ENCODE peak calls at places on chromosomes 16 and 17, in seven cellular contexts. One of them, this sample, is unnamed.
A peak's percentile ranks its signal among the peaks of the same experiment; 100 is the strongest.

GRCh38 chr16:66278604-66279262 is 87.8 kb upstream of the CDH5 start:
- DNase-seq in H1: no peak
- DNase-seq in H9: peak; percentile 49
- DNase-seq in trophoblast cell: peak; percentile 87
- DNase-seq in mesenchymal stem cell: no peak
- DNase-seq in IMR-90: no peak
- DNase-seq in neuronal stem cell: no peak
- DNase-seq in this sample: peak; percentile 75

GRCh38 chr17:6413073-6413472 is 21.8 kb downstream of the AIPL1 start:
- DNase-seq in H9: no peak
- DNase-seq in trophoblast cell: peak; percentile 50
- DNase-seq in IMR-90: peak; percentile 40
- DNase-seq in neuronal stem cell: no peak
- DNase-seq in H1: no peak
- DNase-seq in mesenchymal stem cell: peak; percentile 68
- DNase-seq in this sample: peak; percentile 61

GRCh38 chr16:78988361-78988992 is 612.1 kb downstream of the MAF start:
- DNase-seq in neuronal stem cell: no peak
- DNase-seq in IMR-90: no peak
- DNase-seq in trophoblast cell: no peak
- DNase-seq in H9: peak; percentile 58
- DNase-seq in mesenchymal stem cell: no peak
- DNase-seq in H1: no peak
- DNase-seq in this sample: peak; percentile 67

GRCh38 chr17:32523827-32524552 is 37.2 kb downstream of the CDK5R1 start:
- DNase-seq in mesenchymal stem cell: no peak
- DNase-seq in trophoblast cell: no peak
- DNase-seq in IMR-90: no peak
- DNase-seq in H9: no peak
- DNase-seq in neuronal stem cell: no peak
- DNase-seq in H1: no peak
- DNase-seq in this sample: no peak

GRCh38 chr16:31869511-31870201 is 4.0 kb upstream of the ZNF267 start:
- DNase-seq in trophoblast cell: peak; percentile 51
- DNase-seq in IMR-90: peak; percentile 92
- DNase-seq in neuronal stem cell: no peak
- DNase-seq in H1: no peak
- DNase-seq in H9: peak; percentile 31
- DNase-seq in mesenchymal stem cell: peak; percentile 84
- DNase-seq in this sample: peak; percentile 24

GRCh38 chr17:64736804-64737492 is 74.8 kb upstream of the SMURF2 start:
- DNase-seq in H9: peak; percentile 57
- DNase-seq in trophoblast cell: peak; percentile 54
- DNase-seq in mesenchymal stem cell: peak; percentile 76
- DNase-seq in H1: no peak
- DNase-seq in IMR-90: peak; percentile 72
- DNase-seq in neuronal stem cell: no peak
- DNase-seq in this sample: peak; percentile 59

GRCh38 chr17:76935331-76935730 is 67.1 kb downstream of the MGAT5B start:
- DNase-seq in neuronal stem cell: no peak
- DNase-seq in H1: no peak
- DNase-seq in IMR-90: peak; percentile 60
- DNase-seq in H9: no peak
- DNase-seq in mesenchymal stem cell: peak; percentile 51
- DNase-seq in trophoblast cell: no peak
- DNase-seq in this sample: no peak

GRCh38 chr17:34437188-34437587 is 74.2 kb upstream of the CCL1 start:
- DNase-seq in mesenchymal stem cell: no peak
- DNase-seq in IMR-90: no peak
- DNase-seq in neuronal stem cell: no peak
- DNase-seq in trophoblast cell: no peak
- DNase-seq in H1: no peak
- DNase-seq in H9: no peak
- DNase-seq in this sample: no peak

GRCh38 chr16:25007284-25007984 is 7.7 kb downstream of the ARHGAP17 start:
- DNase-seq in neuronal stem cell: no peak
- DNase-seq in H1: no peak
- DNase-seq in IMR-90: peak; percentile 89
- DNase-seq in trophoblast cell: peak; percentile 73
- DNase-seq in H9: no peak
- DNase-seq in mesenchymal stem cell: no peak
- DNase-seq in this sample: no peak

GRCh38 chr16:29820271-29820701 is at the start of gene MVP:
- DNase-seq in H9: no peak
- DNase-seq in mesenchymal stem cell: peak; percentile 72
- DNase-seq in trophoblast cell: peak; percentile 71
- DNase-seq in neuronal stem cell: no peak
- DNase-seq in H1: no peak
- DNase-seq in IMR-90: peak; percentile 57
- DNase-seq in this sample: no peak

GRCh38 chr16:11139624-11140375 is 116.2 kb downstream of the SOCS1 start:
- DNase-seq in trophoblast cell: no peak
- DNase-seq in H1: no peak
- DNase-seq in neuronal stem cell: no peak
- DNase-seq in H9: peak; percentile 15
- DNase-seq in mesenchymal stem cell: no peak
- DNase-seq in IMR-90: no peak
- DNase-seq in this sample: peak; percentile 72

GRCh38 chr16:66717112-66717675 is 20.7 kb upstream of the CMTM4 start:
- DNase-seq in IMR-90: peak; percentile 88
- DNase-seq in H9: peak; percentile 78
- DNase-seq in trophoblast cell: peak; percentile 81
- DNase-seq in neuronal stem cell: no peak
- DNase-seq in mesenchymal stem cell: peak; percentile 49
- DNase-seq in H1: no peak
- DNase-seq in this sample: peak; percentile 83

GRCh38 chr17:64706224-64707076 is 44.3 kb upstream of the SMURF2 start:
- DNase-seq in IMR-90: no peak
- DNase-seq in mesenchymal stem cell: peak; percentile 86
- DNase-seq in trophoblast cell: peak; percentile 26
- DNase-seq in H1: no peak
- DNase-seq in neuronal stem cell: no peak
- DNase-seq in H9: no peak
- DNase-seq in this sample: peak; percentile 19

DNA sequence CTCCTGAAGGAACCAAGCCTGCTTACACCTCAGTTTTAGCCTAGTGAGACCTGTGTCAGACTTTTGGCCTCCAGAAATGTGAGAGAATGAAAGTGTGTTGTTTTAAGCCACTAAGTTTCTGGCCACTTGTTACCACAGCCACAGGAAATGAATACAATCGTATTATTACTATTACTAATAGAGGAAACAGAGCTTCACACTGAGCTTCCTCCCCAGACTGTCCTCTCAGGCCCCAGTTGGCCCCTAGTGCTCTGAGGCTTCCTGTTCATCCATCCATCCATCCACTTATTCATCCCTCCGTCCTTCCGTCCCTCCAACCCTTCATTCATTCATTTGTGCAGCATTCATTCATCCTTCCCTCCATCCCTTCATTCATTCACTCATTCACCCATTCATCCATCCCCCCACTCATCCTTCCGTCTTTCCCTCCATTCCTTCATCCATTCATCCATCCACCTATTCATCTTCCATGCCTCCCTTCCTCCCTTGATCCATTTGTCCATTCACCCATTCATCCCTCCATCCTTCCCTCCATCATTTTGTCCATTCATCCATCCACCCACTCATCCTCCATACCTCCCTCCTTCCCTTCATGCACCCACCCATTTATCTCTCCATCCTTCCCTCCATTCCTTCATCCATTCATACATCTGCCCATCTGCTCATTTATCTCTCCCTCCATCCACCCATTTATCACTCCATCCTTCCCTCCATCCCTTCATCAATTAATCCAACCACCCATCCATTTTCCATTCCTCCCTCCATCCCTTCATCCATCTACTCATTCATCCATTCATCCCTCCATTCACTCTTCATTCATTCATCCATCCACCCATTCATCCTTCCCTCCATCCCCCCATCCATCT is 95.0 kb downstream of the FOXL1 start:
- DNase-seq in trophoblast cell: no peak
- DNase-seq in H9: no peak
- DNase-seq in neuronal stem cell: no peak
- DNase-seq in IMR-90: no peak
- DNase-seq in mesenchymal stem cell: no peak
- DNase-seq in H1: no peak
- DNase-seq in this sample: no peak
- H4K8ac ChIP-seq in trophoblast cell: no peak overlapping the region
- H4K8ac ChIP-seq in H9: no peak overlapping the region
- H4K8ac ChIP-seq in neuronal stem cell: no peak overlapping the region
- H4K8ac ChIP-seq in IMR-90: no peak overlapping the region
- H4K8ac ChIP-seq in mesenchymal stem cell: no peak overlapping the region
- H4K8ac ChIP-seq in H1: no peak overlapping the region
- H4K8ac ChIP-seq in this sample: no peak overlapping the region

DNA sequence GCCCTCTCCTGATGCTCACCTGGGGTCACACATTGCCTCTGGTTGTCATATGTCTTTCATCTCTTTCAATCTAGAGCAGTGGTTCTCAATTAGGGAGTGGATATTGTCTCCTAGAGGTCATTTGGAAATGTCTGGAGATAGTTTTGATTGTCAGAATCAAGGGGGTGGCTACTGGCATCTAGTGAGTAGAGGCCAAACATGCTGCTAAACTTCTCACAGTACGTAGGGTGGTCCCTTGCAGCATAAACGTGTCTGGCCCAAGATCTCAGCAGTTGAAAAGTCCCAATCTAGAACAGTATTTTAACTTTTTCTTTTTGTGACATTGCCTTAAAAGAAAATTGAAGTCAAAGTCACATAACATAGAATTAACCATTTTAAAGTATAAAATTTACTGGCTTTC is 30.5 kb upstream of the SLC5A10 start:
- DNase-seq in trophoblast cell: no peak
- DNase-seq in H9: no peak
- DNase-seq in IMR-90: no peak
- DNase-seq in mesenchymal stem cell: no peak
- DNase-seq in neuronal stem cell: no peak
- DNase-seq in H1: no peak
- DNase-seq in this sample: no peak
- H3K27ac ChIP-seq in trophoblast cell: no peak overlapping the region
- H3K27ac ChIP-seq in H9: no peak overlapping the region
- H3K27ac ChIP-seq in IMR-90: no peak overlapping the region
- H3K27ac ChIP-seq in mesenchymal stem cell: peak overlapping the region; percentile 50
- H3K27ac ChIP-seq in neuronal stem cell: no peak overlapping the region
- H3K27ac ChIP-seq in H1: no peak overlapping the region
- H3K27ac ChIP-seq in this sample: no peak overlapping the region

GRCh38 chr17:39169518-39169917 is 3.6 kb upstream of the ARL5C start:
- DNase-seq in H1: no peak
- DNase-seq in mesenchymal stem cell: no peak
- DNase-seq in H9: no peak
- DNase-seq in neuronal stem cell: no peak
- DNase-seq in IMR-90: no peak
- DNase-seq in trophoblast cell: no peak
- DNase-seq in this sample: no peak
- H4K8ac ChIP-seq in H1: no peak overlapping the region
- H4K8ac ChIP-seq in mesenchymal stem cell: no peak overlapping the region
- H4K8ac ChIP-seq in H9: no peak overlapping the region
- H4K8ac ChIP-seq in neuronal stem cell: no peak overlapping the region
- H4K8ac ChIP-seq in IMR-90: no peak overlapping the region
- H4K8ac ChIP-seq in trophoblast cell: no peak overlapping the region
- H4K8ac ChIP-seq in this sample: no peak overlapping the region

GRCh38 chr17:58085039-58085715 is 2.0 kb downstream of the DYNLL2 start:
- DNase-seq in mesenchymal stem cell: no peak
- DNase-seq in trophoblast cell: no peak
- DNase-seq in H9: peak; percentile 24
- DNase-seq in IMR-90: no peak
- DNase-seq in neuronal stem cell: no peak
- DNase-seq in H1: no peak
- DNase-seq in this sample: no peak
- H3K27ac ChIP-seq in mesenchymal stem cell: no peak overlapping the region
- H3K27ac ChIP-seq in trophoblast cell: no peak overlapping the region
- H3K27ac ChIP-seq in H9: no peak overlapping the region
- H3K27ac ChIP-seq in IMR-90: peak overlapping the region; percentile 12
- H3K27ac ChIP-seq in neuronal stem cell: no peak overlapping the region
- H3K27ac ChIP-seq in H1: no peak overlapping the region
- H3K27ac ChIP-seq in this sample: no peak overlapping the region

DNA sequence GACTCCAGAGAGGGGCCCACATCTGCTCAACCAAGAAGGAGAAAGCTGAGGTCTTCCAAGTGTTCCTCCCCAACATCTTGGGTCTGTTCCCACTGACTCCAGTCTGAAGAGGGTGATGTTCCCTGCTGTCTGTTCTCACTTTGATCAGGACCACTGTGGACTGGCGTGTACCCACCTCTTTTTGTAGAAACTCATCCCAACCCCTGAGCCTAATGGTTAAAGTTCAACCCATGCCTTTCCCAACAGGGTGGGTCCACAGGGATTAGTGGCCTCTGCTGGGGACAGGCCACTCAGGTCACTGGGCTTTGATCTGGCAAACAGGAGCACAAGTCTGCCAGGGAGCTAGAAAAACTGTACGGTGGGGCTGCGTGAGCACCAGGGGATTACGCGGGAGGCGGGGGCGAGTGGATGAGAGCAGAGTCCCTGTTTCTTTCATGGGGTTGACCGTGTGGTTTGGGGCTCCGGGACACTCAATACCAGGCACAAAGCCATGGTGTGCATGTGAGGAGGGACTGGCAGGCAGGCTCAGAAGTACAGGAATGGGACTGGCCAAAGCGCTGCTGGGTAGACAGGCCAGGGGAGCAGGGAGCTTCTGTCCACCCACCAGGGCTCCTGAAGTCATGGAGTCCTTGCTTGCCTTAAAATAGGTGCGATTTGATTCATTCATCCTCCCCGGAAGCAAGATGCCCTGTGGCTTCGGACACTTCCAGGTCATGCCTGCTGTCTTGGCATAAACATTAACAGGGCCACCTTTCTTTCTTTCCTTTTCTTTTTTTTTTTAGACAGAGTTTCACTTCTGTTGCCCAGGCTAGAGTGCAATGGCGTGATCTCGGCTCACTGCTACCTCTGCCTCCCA is at the start of gene CA5A:
- DNase-seq in neuronal stem cell: no peak
- DNase-seq in H9: no peak
- DNase-seq in mesenchymal stem cell: no peak
- DNase-seq in IMR-90: no peak
- DNase-seq in trophoblast cell: no peak
- DNase-seq in H1: no peak
- DNase-seq in this sample: no peak
- H4K8ac ChIP-seq in neuronal stem cell: no peak within 1 kb of the TSS
- H4K8ac ChIP-seq in H9: no peak within 1 kb of the TSS
- H4K8ac ChIP-seq in mesenchymal stem cell: no peak within 1 kb of the TSS
- H4K8ac ChIP-seq in IMR-90: no peak within 1 kb of the TSS
- H4K8ac ChIP-seq in trophoblast cell: no peak within 1 kb of the TSS
- H4K8ac ChIP-seq in H1: no peak within 1 kb of the TSS
- H4K8ac ChIP-seq in this sample: no peak within 1 kb of the TSS

This sample was measured in mesendoderm.